ENCODE peak calls at places on chromosomes 16 and 17, in nine cellular contexts. L, E, G, K, J, W, H, A and T are unnamed samples.

GRCh38 chr16:87721622-87722565 is 43.9 kb downstream of the KLHDC4 start:
- DNase-seq in E (no peak), L (no peak), K (no peak), J (no peak), G (no peak), H (no peak), W (no peak), A (no peak), T (no peak)

GRCh38 chr17:50518265-50519023 is 10.2 kb downstream of the MYCBPAP start:
- DNase-seq in A (no peak), G (no peak), J (no peak), L (no peak), W (no peak), E (no peak), H (no peak), K (no peak), T (no peak)

GRCh38 chr17:40303706-40304450 is 5.1 kb upstream of the RARA start:
- DNase-seq in L (no peak), A (no peak), H (no peak), G (peak), J (no peak), W (no peak), K (no peak), E (no peak), T (no peak)

GRCh38 chr17:63035271-63035670 is 69.2 kb downstream of the TANC2 start:
- DNase-seq in E (no peak), J (peak), G (peak), H (peak), A (no peak), W (no peak), K (no peak), L (no peak), T (peak)

GRCh38 chr16:81650982-81651562 is 128.0 kb upstream of the PLCG2 start:
- DNase-seq in G (peak), K (no peak), A (no peak), L (peak), H (no peak), W (no peak), J (no peak), E (peak), T (no peak)

GRCh38 chr16:47924950-47925349 is 230.8 kb downstream of the ABCC12 start:
- DNase-seq in L (no peak), K (no peak), A (no peak), H (no peak), G (no peak), E (no peak), W (no peak), J (no peak), T (no peak)

GRCh38 chr17:72150632-72151460 is 30.0 kb downstream of the SOX9 start:
- DNase-seq in G (no peak), J (no peak), H (no peak), W (no peak), A (no peak), K (no peak), E (no peak), L (no peak), T (no peak)

GRCh38 chr17:79393358-79394038 is 217.4 kb downstream of the RBFOX3 start:
- DNase-seq in L (peak), G (peak), J (no peak), W (peak), A (peak), H (peak), E (peak), K (peak), T (no peak)

GRCh38 chr16:30185683-30186421 is 2.5 kb downstream of the CORO1A start:
- DNase-seq in A (no peak), J (no peak), G (no peak), W (peak), L (peak), K (peak), E (peak), H (no peak), T (no peak)

GRCh38 chr16:87123356-87124001 is 193.7 kb downstream of the C16orf95 start:
- DNase-seq in J (no peak), H (no peak), K (no peak), L (no peak), A (no peak), G (no peak), E (no peak), W (no peak), T (no peak)

GRCh38 chr17:83176956-83177583 is 97.7 kb downstream of the METRNL start:
- DNase-seq in E (no peak), J (no peak), G (no peak), A (no peak), H (no peak), K (no peak), L (peak), W (no peak), T (no peak)

GRCh38 chr16:16083421-16084156 is 134.2 kb downstream of the ABCC1 start:
- DNase-seq in K (no peak), H (peak), L (no peak), G (peak), W (no peak), J (no peak), A (peak), E (no peak), T (no peak)

GRCh38 chr17:67256075-67256732 is 11.2 kb upstream of the HELZ start:
- DNase-seq in L (no peak), J (no peak), W (no peak), K (no peak), E (no peak), A (no peak), G (no peak), H (no peak), T (no peak)

GRCh38 chr16:68644715-68645493 is at the start of gene CDH3:
- DNase-seq in A (peak), J (no peak), K (peak), G (no peak), W (no peak), L (peak), H (peak), E (no peak), T (no peak)

GRCh38 chr17:41813699-41814124 is 908 bp downstream of the FKBP10 start:
- DNase-seq in J (no peak), E (no peak), A (no peak), W (no peak), L (no peak), G (no peak), H (no peak), K (no peak), T (no peak)

GRCh38 chr16:83717308-83717707 is 90.5 kb upstream of the HSBP1 start:
- DNase-seq in H (no peak), W (no peak), J (no peak), A (no peak), E (no peak), G (no peak), L (no peak), K (no peak), T (no peak)

GRCh38 chr17:77165577-77165976 is 24.8 kb downstream of the SEC14L1 start:
- DNase-seq in A (no peak), W (no peak), L (no peak), H (no peak), K (no peak), E (no peak), G (no peak), J (no peak), T (no peak)

GRCh38 chr17:61002316-61002736 is 324.7 kb downstream of the BCAS3 start:
- DNase-seq in K (peak), A (peak), E (no peak), W (no peak), H (peak), G (peak), J (peak), L (no peak), T (peak)

GRCh38 chr16:48524348-48525200 is 85.4 kb downstream of the N4BP1 start:
- DNase-seq in A (no peak), K (no peak), W (no peak), E (no peak), L (no peak), J (no peak), H (no peak), G (no peak), T (no peak)

GRCh38 chr16:69932691-69933392 is 18.3 kb upstream of the CLEC18A start:
- DNase-seq in H (no peak), A (no peak), L (no peak), W (no peak), E (no peak), K (no peak), G (no peak), J (no peak), T (no peak)

GRCh38 chr17:17841620-17842025 is 4.8 kb upstream of the SREBF1 start:
- DNase-seq in J (no peak), L (no peak), H (no peak), E (peak), A (no peak), W (no peak), G (no peak), K (no peak), T (no peak)

GRCh38 chr17:63078707-63079106 is 112.7 kb downstream of the TANC2 start:
- DNase-seq in K (no peak), H (no peak), G (peak), J (no peak), E (no peak), A (no peak), L (no peak), W (no peak), T (no peak)

GRCh38 chr16:4408323-4408690 is 8.1 kb downstream of the CORO7 start:
- DNase-seq in E (no peak), G (no peak), L (no peak), K (no peak), W (no peak), A (no peak), H (no peak), J (no peak), T (no peak)

GRCh38 chr16:31127182-31127581 is 8.3 kb downstream of the PRSS8 start:
- DNase-seq in J (no peak), H (no peak), K (no peak), L (no peak), G (no peak), E (no peak), A (no peak), W (no peak), T (no peak)

GRCh38 chr17:82003411-82004381 is 19.0 kb downstream of the CENPX start:
- DNase-seq in W (no peak), K (no peak), H (peak), J (peak), A (peak), G (peak), L (no peak), E (no peak), T (peak)

GRCh38 chr17:78557598-78558039 is 19.6 kb downstream of the DNAH17 start:
- DNase-seq in L (no peak), H (no peak), W (no peak), E (no peak), K (no peak), A (peak), G (peak), J (peak), T (peak)

GRCh38 chr16:66401610-66402009 is 25.5 kb upstream of the BEAN1 start:
- DNase-seq in A (no peak), E (no peak), W (no peak), G (no peak), J (no peak), H (no peak), K (no peak), L (no peak), T (no peak)

GRCh38 chr17:31413871-31414589 is 22.6 kb downstream of the RAB11FIP4 start:
- DNase-seq in K (no peak), G (peak), W (no peak), H (no peak), E (no peak), A (peak), J (peak), L (no peak), T (peak)

GRCh38 chr17:77503916-77504651 is 363.3 kb downstream of the SEC14L1 start:
- DNase-seq in G (no peak), A (no peak), E (no peak), J (no peak), L (no peak), K (no peak), W (no peak), H (no peak), T (no peak)

GRCh38 chr17:81601525-81602120 is 35.3 kb downstream of the NPLOC4 start:
- DNase-seq in K (peak), J (peak), H (peak), E (no peak), W (peak), L (peak), G (peak), A (peak), T (no peak)

GRCh38 chr17:17783825-17784598 is 52.8 kb downstream of the SREBF1 start:
- DNase-seq in W (no peak), H (no peak), L (peak), J (peak), K (peak), E (peak), G (peak), A (no peak), T (no peak)

GRCh38 chr17:72021417-72022041 is 99.3 kb upstream of the SOX9 start:
- DNase-seq in W (no peak), A (no peak), H (no peak), G (no peak), L (no peak), J (no peak), K (no peak), E (no peak), T (no peak)

GRCh38 chr17:33227911-33228310 is 65.2 kb downstream of the ASIC2 start:
- DNase-seq in W (no peak), E (no peak), K (no peak), A (no peak), L (no peak), H (no peak), J (no peak), G (no peak), T (no peak)

GRCh38 chr16:25721439-25721838 is 29.7 kb downstream of the HS3ST4 start:
- DNase-seq in G (no peak), H (no peak), L (no peak), E (no peak), W (no peak), A (no peak), J (no peak), K (no peak), T (no peak)

GRCh38 chr17:40967581-40967980 is 833 bp upstream of the KRT39 start:
- DNase-seq in W (no peak), H (no peak), L (no peak), E (no peak), G (no peak), A (no peak), K (no peak), J (no peak), T (no peak)

GRCh38 chr17:61833536-61834203 is 29.7 kb downstream of the BRIP1 start:
- DNase-seq in W (no peak), A (peak), E (no peak), J (peak), H (peak), G (peak), L (no peak), K (no peak), T (peak)

GRCh38 chr16:64133396-64133795 is 988.5 kb downstream of the CDH11 start:
- DNase-seq in E (no peak), H (no peak), K (no peak), A (no peak), J (no peak), G (no peak), W (no peak), L (no peak), T (no peak)